ENCODE peak calls at places on chromosome 21, in ten cellular contexts. One of them, this sample, is unnamed.

GRCh38 chr21:35254006-35254751 is 205.1 kb upstream of the RUNX1 start:
- DNase-seq in neuronal stem cell: no peak
- DNase-seq in H1: no peak
- DNase-seq in left lung: no peak
- DNase-seq in fibroblast of pulmonary artery: peak
- DNase-seq in SK-N-SH: no peak
- DNase-seq in GM23338: no peak
- DNase-seq in cardiac muscle cell: no peak
- DNase-seq in dorsolateral prefrontal cortex: no peak
- DNase-seq in mammary epithelial cell: peak
- DNase-seq in this sample: no peak

GRCh38 chr21:42850866-42851391 is 28.4 kb downstream of the WDR4 start:
- DNase-seq in H1: peak
- DNase-seq in cardiac muscle cell: peak
- DNase-seq in mammary epithelial cell: no peak
- DNase-seq in left lung: no peak
- DNase-seq in GM23338: peak
- DNase-seq in fibroblast of pulmonary artery: peak
- DNase-seq in dorsolateral prefrontal cortex: no peak
- DNase-seq in SK-N-SH: peak
- DNase-seq in neuronal stem cell: no peak
- DNase-seq in this sample: peak

GRCh38 chr21:25901580-25901979 is 166.8 kb downstream of the GABPA start:
- DNase-seq in mammary epithelial cell: no peak
- DNase-seq in cardiac muscle cell: no peak
- DNase-seq in H1: no peak
- DNase-seq in dorsolateral prefrontal cortex: no peak
- DNase-seq in SK-N-SH: no peak
- DNase-seq in GM23338: no peak
- DNase-seq in left lung: no peak
- DNase-seq in neuronal stem cell: no peak
- DNase-seq in fibroblast of pulmonary artery: no peak
- DNase-seq in this sample: no peak

GRCh38 chr21:30257773-30258172 is 25.0 kb downstream of the KRTAP24-1 start:
- DNase-seq in cardiac muscle cell: peak
- DNase-seq in fibroblast of pulmonary artery: peak
- DNase-seq in GM23338: peak
- DNase-seq in H1: peak
- DNase-seq in left lung: no peak
- DNase-seq in dorsolateral prefrontal cortex: no peak
- DNase-seq in neuronal stem cell: peak
- DNase-seq in SK-N-SH: peak
- DNase-seq in mammary epithelial cell: peak
- DNase-seq in this sample: no peak

GRCh38 chr21:15121655-15122120 is 56.9 kb upstream of the NRIP1 start:
- DNase-seq in fibroblast of pulmonary artery: peak
- DNase-seq in cardiac muscle cell: no peak
- DNase-seq in mammary epithelial cell: peak
- DNase-seq in neuronal stem cell: no peak
- DNase-seq in dorsolateral prefrontal cortex: no peak
- DNase-seq in H1: no peak
- DNase-seq in left lung: peak
- DNase-seq in SK-N-SH: no peak
- DNase-seq in GM23338: peak
- DNase-seq in this sample: peak

GRCh38 chr21:34582506-34583150 is 32.3 kb downstream of the RCAN1 start:
- DNase-seq in GM23338: peak
- DNase-seq in SK-N-SH: peak
- DNase-seq in cardiac muscle cell: peak
- DNase-seq in left lung: peak
- DNase-seq in fibroblast of pulmonary artery: peak
- DNase-seq in H1: no peak
- DNase-seq in mammary epithelial cell: peak
- DNase-seq in neuronal stem cell: peak
- DNase-seq in dorsolateral prefrontal cortex: no peak
- DNase-seq in this sample: peak

GRCh38 chr21:37912616-37913015 is 3.6 kb downstream of the KCNJ6 start:
- DNase-seq in SK-N-SH: no peak
- DNase-seq in GM23338: no peak
- DNase-seq in left lung: no peak
- DNase-seq in mammary epithelial cell: no peak
- DNase-seq in H1: no peak
- DNase-seq in fibroblast of pulmonary artery: no peak
- DNase-seq in cardiac muscle cell: no peak
- DNase-seq in neuronal stem cell: no peak
- DNase-seq in dorsolateral prefrontal cortex: no peak
- DNase-seq in this sample: no peak

GRCh38 chr21:41899431-41900202 is 20.5 kb upstream of the PRDM15 start:
- DNase-seq in dorsolateral prefrontal cortex: no peak
- DNase-seq in cardiac muscle cell: no peak
- DNase-seq in SK-N-SH: no peak
- DNase-seq in H1: no peak
- DNase-seq in GM23338: no peak
- DNase-seq in mammary epithelial cell: no peak
- DNase-seq in neuronal stem cell: no peak
- DNase-seq in fibroblast of pulmonary artery: no peak
- DNase-seq in left lung: no peak
- DNase-seq in this sample: no peak

GRCh38 chr21:33403786-33404571 is 766 bp downstream of the IFNGR2 start:
- DNase-seq in dorsolateral prefrontal cortex: peak
- DNase-seq in GM23338: peak
- DNase-seq in mammary epithelial cell: peak
- DNase-seq in H1: peak
- DNase-seq in left lung: peak
- DNase-seq in fibroblast of pulmonary artery: peak
- DNase-seq in neuronal stem cell: peak
- DNase-seq in SK-N-SH: peak
- DNase-seq in cardiac muscle cell: peak
- DNase-seq in this sample: no peak

GRCh38 chr21:44010429-44010828 is 1.7 kb upstream of the TRAPPC10 start:
- DNase-seq in SK-N-SH: no peak
- DNase-seq in left lung: no peak
- DNase-seq in dorsolateral prefrontal cortex: no peak
- DNase-seq in mammary epithelial cell: no peak
- DNase-seq in fibroblast of pulmonary artery: no peak
- DNase-seq in cardiac muscle cell: no peak
- DNase-seq in GM23338: peak
- DNase-seq in H1: peak
- DNase-seq in neuronal stem cell: no peak
- DNase-seq in this sample: no peak

GRCh38 chr21:36165356-36165755 is 8.7 kb downstream of the DOP1B start:
- DNase-seq in SK-N-SH: no peak
- DNase-seq in fibroblast of pulmonary artery: no peak
- DNase-seq in cardiac muscle cell: no peak
- DNase-seq in dorsolateral prefrontal cortex: no peak
- DNase-seq in GM23338: no peak
- DNase-seq in mammary epithelial cell: no peak
- DNase-seq in neuronal stem cell: no peak
- DNase-seq in H1: no peak
- DNase-seq in left lung: no peak
- DNase-seq in this sample: no peak

GRCh38 chr21:25428537-25428936 is 178.7 kb downstream of the MRPL39 start:
- DNase-seq in cardiac muscle cell: no peak
- DNase-seq in mammary epithelial cell: peak
- DNase-seq in fibroblast of pulmonary artery: no peak
- DNase-seq in neuronal stem cell: no peak
- DNase-seq in left lung: no peak
- DNase-seq in H1: no peak
- DNase-seq in GM23338: no peak
- DNase-seq in SK-N-SH: no peak
- DNase-seq in dorsolateral prefrontal cortex: no peak
- DNase-seq in this sample: no peak

GRCh38 chr21:17044696-17045095 is 468.1 kb upstream of the CXADR start:
- DNase-seq in left lung: no peak
- DNase-seq in GM23338: no peak
- DNase-seq in H1: no peak
- DNase-seq in fibroblast of pulmonary artery: no peak
- DNase-seq in neuronal stem cell: no peak
- DNase-seq in dorsolateral prefrontal cortex: no peak
- DNase-seq in SK-N-SH: no peak
- DNase-seq in cardiac muscle cell: no peak
- DNase-seq in mammary epithelial cell: no peak
- DNase-seq in this sample: no peak
- H3K4me3 ChIP-seq in left lung: no peak
- H3K4me3 ChIP-seq in GM23338: no peak
- H3K4me3 ChIP-seq in H1: no peak
- H3K4me3 ChIP-seq in fibroblast of pulmonary artery: no peak
- H3K4me3 ChIP-seq in neuronal stem cell: no peak
- H3K4me3 ChIP-seq in dorsolateral prefrontal cortex: no peak
- H3K4me3 ChIP-seq in SK-N-SH: no peak
- H3K4me3 ChIP-seq in cardiac muscle cell: no peak
- H3K4me3 ChIP-seq in mammary epithelial cell: no peak
- H3K4me3 ChIP-seq in this sample: no peak

DNA sequence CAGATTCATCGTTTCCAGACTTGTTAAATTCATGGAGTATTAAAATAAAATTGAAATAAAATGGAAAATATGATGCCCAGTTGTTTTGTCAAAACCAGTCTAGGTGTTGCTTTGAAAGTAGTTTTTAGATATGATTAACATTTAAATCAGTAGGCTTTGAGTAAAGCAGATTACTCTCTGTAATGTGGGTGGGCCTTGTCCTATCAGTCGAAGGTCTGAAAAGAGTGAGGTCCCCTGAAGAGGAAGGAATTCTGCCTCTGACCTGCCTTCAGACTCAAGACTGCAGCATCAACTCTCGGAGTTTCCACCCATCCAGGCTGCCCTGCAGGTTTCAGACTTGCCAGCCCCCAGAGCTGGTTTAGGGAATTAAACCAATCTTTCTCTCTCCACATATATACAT is 36.2 kb downstream of the C21orf91 start:
- DNase-seq in left lung: no peak
- DNase-seq in H1: no peak
- DNase-seq in mammary epithelial cell: no peak
- DNase-seq in SK-N-SH: no peak
- DNase-seq in GM23338: no peak
- DNase-seq in cardiac muscle cell: no peak
- DNase-seq in fibroblast of pulmonary artery: no peak
- DNase-seq in neuronal stem cell: no peak
- DNase-seq in dorsolateral prefrontal cortex: no peak
- DNase-seq in this sample: no peak
- H3K4me3 ChIP-seq in left lung: no peak
- H3K4me3 ChIP-seq in H1: no peak
- H3K4me3 ChIP-seq in mammary epithelial cell: no peak
- H3K4me3 ChIP-seq in SK-N-SH: no peak
- H3K4me3 ChIP-seq in GM23338: no peak
- H3K4me3 ChIP-seq in cardiac muscle cell: no peak
- H3K4me3 ChIP-seq in fibroblast of pulmonary artery: no peak
- H3K4me3 ChIP-seq in neuronal stem cell: no peak
- H3K4me3 ChIP-seq in dorsolateral prefrontal cortex: no peak
- H3K4me3 ChIP-seq in this sample: no peak

DNA sequence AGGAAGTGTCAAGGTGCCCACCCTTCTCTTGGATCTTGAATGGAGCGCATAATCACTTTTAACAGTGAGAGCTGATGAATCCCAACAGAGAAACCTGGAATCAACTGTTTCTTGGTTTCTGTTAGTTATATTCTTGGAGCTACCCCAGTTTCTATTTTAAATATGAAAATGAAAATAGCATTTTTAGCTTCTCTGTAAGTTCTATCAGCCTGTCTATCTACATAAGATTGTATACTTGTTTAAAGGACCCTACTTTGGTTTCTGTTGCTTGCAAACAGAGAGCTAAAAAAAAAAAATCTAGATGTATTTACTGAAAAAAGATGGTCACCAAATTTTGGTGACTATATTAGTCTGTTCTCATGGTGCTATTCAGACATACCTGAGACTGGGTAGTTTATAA is 670.0 kb downstream of the NCAM2 start:
- DNase-seq in H1: no peak
- DNase-seq in dorsolateral prefrontal cortex: no peak
- DNase-seq in neuronal stem cell: no peak
- DNase-seq in cardiac muscle cell: no peak
- DNase-seq in GM23338: no peak
- DNase-seq in fibroblast of pulmonary artery: no peak
- DNase-seq in SK-N-SH: no peak
- DNase-seq in left lung: no peak
- DNase-seq in mammary epithelial cell: no peak
- DNase-seq in this sample: no peak
- H3K4me3 ChIP-seq in H1: no peak
- H3K4me3 ChIP-seq in dorsolateral prefrontal cortex: no peak
- H3K4me3 ChIP-seq in neuronal stem cell: no peak
- H3K4me3 ChIP-seq in cardiac muscle cell: no peak
- H3K4me3 ChIP-seq in GM23338: no peak
- H3K4me3 ChIP-seq in fibroblast of pulmonary artery: no peak
- H3K4me3 ChIP-seq in SK-N-SH: no peak
- H3K4me3 ChIP-seq in left lung: no peak
- H3K4me3 ChIP-seq in mammary epithelial cell: no peak
- H3K4me3 ChIP-seq in this sample: no peak

GRCh38 chr21:20330652-20331051 is 667.6 kb upstream of the NCAM2 start:
- DNase-seq in mammary epithelial cell: no peak
- DNase-seq in H1: no peak
- DNase-seq in neuronal stem cell: no peak
- DNase-seq in fibroblast of pulmonary artery: no peak
- DNase-seq in dorsolateral prefrontal cortex: no peak
- DNase-seq in left lung: no peak
- DNase-seq in cardiac muscle cell: no peak
- DNase-seq in SK-N-SH: no peak
- DNase-seq in GM23338: no peak
- DNase-seq in this sample: no peak

GRCh38 chr21:20329636-20330035 is 668.6 kb upstream of the NCAM2 start:
- DNase-seq in GM23338: no peak
- DNase-seq in dorsolateral prefrontal cortex: no peak
- DNase-seq in H1: no peak
- DNase-seq in left lung: no peak
- DNase-seq in neuronal stem cell: no peak
- DNase-seq in mammary epithelial cell: no peak
- DNase-seq in cardiac muscle cell: no peak
- DNase-seq in fibroblast of pulmonary artery: no peak
- DNase-seq in SK-N-SH: no peak
- DNase-seq in this sample: no peak

GRCh38 chr21:20334585-20334984 is 663.6 kb upstream of the NCAM2 start:
- DNase-seq in GM23338: no peak
- DNase-seq in SK-N-SH: no peak
- DNase-seq in dorsolateral prefrontal cortex: no peak
- DNase-seq in fibroblast of pulmonary artery: no peak
- DNase-seq in H1: no peak
- DNase-seq in neuronal stem cell: no peak
- DNase-seq in mammary epithelial cell: no peak
- DNase-seq in cardiac muscle cell: no peak
- DNase-seq in left lung: no peak
- DNase-seq in this sample: no peak
- H3K4me3 ChIP-seq in GM23338: no peak
- H3K4me3 ChIP-seq in SK-N-SH: no peak
- H3K4me3 ChIP-seq in dorsolateral prefrontal cortex: no peak
- H3K4me3 ChIP-seq in fibroblast of pulmonary artery: no peak
- H3K4me3 ChIP-seq in H1: no peak
- H3K4me3 ChIP-seq in neuronal stem cell: no peak
- H3K4me3 ChIP-seq in mammary epithelial cell: no peak
- H3K4me3 ChIP-seq in cardiac muscle cell: no peak
- H3K4me3 ChIP-seq in left lung: no peak
- H3K4me3 ChIP-seq in this sample: no peak